ENCODE peak calls at places on chromosome 1, in seven cellular contexts. T is adipocyte, B is mesenchymal stem cell, R is left lung, N is osteoblast, S is pancreas, E is breast epithelium. V is an unnamed sample. For H3K36me3 and H3K27me3, the result is how much of the 10 kb centered on the place peaks cover.

GRCh38 chr1:21594935-21595897 is 73.9 kb downstream of the RAP1GAP start:
- DNase-seq in S (peak), E (no peak), R (peak), B (peak), T (peak), N (peak), V (peak)

GRCh38 chr1:218521414-218522169 is 176.5 kb downstream of the TGFB2 start:
- DNase-seq in B (no peak), T (peak), R (peak), S (peak), E (no peak), N (no peak), V (peak)

GRCh38 chr1:46623733-46624695 is 7.4 kb upstream of the MOB3C start:
- DNase-seq in S (no peak), N (no peak), B (peak), E (no peak), R (no peak), T (no peak), V (no peak)

GRCh38 chr1:47624531-47624930 is 186.7 kb downstream of the FOXD2 start:
- DNase-seq in B (no peak), N (no peak), S (peak), R (no peak), E (no peak), T (no peak), V (peak)

GRCh38 chr1:152752225-152752624 is 5.6 kb upstream of the KPRP start:
- DNase-seq in R (no peak), E (no peak), T (no peak), S (no peak), B (no peak), N (no peak), V (no peak)

GRCh38 chr1:3707298-3707938 is 44.8 kb upstream of the CCDC27 start:
- DNase-seq in T (peak), E (no peak), S (no peak), N (no peak), R (no peak), B (no peak), V (peak)

GRCh38 chr1:65179148-65179547 is 31.1 kb downstream of the AK4 start:
- DNase-seq in B (no peak), T (no peak), S (no peak), N (no peak), R (no peak), E (no peak), V (no peak)

GRCh38 chr1:230158422-230159291 is 91.6 kb downstream of the GALNT2 start:
- DNase-seq in N (no peak), B (no peak), T (peak), R (no peak), S (no peak), E (no peak), V (no peak)

GRCh38 chr1:156927215-156928042 is 7.0 kb downstream of the LRRC71 start:
- DNase-seq in B (peak), N (peak), S (peak), R (peak), T (peak), E (peak), V (peak)

GRCh38 chr1:36721261-36721660 is 238.5 kb upstream of the CSF3R start:
- DNase-seq in S (no peak), T (no peak), R (no peak), E (no peak), N (no peak), B (no peak), V (no peak)

GRCh38 chr1:87760100-87760499 is 431.4 kb downstream of the LMO4 start:
- DNase-seq in N (no peak), T (no peak), R (no peak), E (no peak), B (no peak), S (no peak), V (no peak)

GRCh38 chr1:226371049-226371694 is 36.7 kb downstream of the PARP1 start:
- DNase-seq in E (no peak), S (no peak), R (no peak), T (no peak), B (no peak), N (peak), V (no peak)
- H3K36me3 ChIP-seq in E (under half), S (half or more), R (under half), T (half or more), B (half or more), N (half or more), V (half or more)

GRCh38 chr1:32883973-32884372 is 2.3 kb upstream of the HPCA start:
- DNase-seq in T (no peak), B (no peak), S (no peak), N (peak), R (no peak), E (no peak), V (no peak)

GRCh38 chr1:32886012-32886827 is at the start of gene HPCA:
- DNase-seq in E (peak), R (no peak), S (peak), T (peak), B (peak), N (peak), V (peak)

GRCh38 chr1:32884726-32885125 is 1.6 kb upstream of the HPCA start:
- DNase-seq in N (peak), S (no peak), R (no peak), T (no peak), B (no peak), E (no peak), V (peak)

GRCh38 chr1:32886828-32887414 is 630 bp downstream of the HPCA start:
- DNase-seq in B (no peak), N (no peak), R (no peak), S (no peak), T (no peak), E (no peak), V (no peak)

DNA sequence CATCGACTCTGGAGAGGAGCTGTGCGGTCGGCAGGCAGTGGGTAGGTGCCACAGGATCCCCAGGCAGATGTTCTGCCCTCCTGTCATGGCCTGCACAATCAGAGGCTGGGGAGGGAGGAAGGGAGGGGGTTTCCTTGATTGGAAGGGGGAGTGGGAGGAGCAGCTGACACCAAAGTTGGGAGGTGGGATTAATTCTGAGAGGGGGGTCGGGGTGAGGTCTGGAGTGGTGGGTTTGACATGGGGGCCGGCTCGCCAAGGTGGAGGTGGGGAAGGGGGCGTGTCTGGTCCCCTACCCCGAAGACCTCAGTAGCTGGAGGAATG is 640 bp upstream of the HPCA start:
- DNase-seq in T (no peak), R (no peak), S (no peak), N (peak), E (no peak), B (no peak), V (peak)
- H3K4me3 ChIP-seq in T (no peak), R (no peak), S (no peak), N (no peak), E (no peak), B (no peak), V (no peak)

DNA sequence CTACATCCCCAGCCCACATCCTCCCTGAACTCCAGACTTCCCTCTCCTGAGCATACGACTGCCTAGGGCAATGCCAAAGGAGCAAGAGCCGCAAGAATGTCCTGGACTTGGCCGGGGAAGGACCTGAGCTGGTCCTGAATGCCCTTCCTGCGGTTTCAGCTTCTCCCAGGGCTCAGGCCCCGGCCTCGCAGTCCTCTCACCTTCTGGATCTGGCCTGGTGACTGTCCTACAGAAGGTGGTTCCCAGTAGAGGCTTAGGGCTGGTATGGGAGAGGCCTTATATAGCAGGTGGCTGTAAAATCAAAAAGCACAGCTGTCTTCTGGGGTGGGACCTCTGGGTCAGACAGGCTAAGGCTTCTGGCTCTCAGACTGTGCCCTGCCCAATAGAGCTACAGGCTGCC is at the start of gene LYPD8:
- DNase-seq in E (no peak), N (no peak), T (no peak), B (no peak), R (no peak), S (no peak), V (no peak)
- H3K27me3 ChIP-seq in E (under half), N (under half), T (under half), B (under half), R (under half), S (under half), V (under half)

GRCh38 chr1:7299329-7299799 is 471.7 kb upstream of the VAMP3 start:
- DNase-seq in R (peak), E (no peak), T (peak), B (peak), N (peak), S (peak), V (peak)

GRCh38 chr1:7299994-7300393 is 471.1 kb upstream of the VAMP3 start:
- DNase-seq in T (peak), B (peak), R (no peak), N (peak), E (no peak), S (no peak), V (no peak)

GRCh38 chr1:7302126-7302525 is 469.0 kb upstream of the VAMP3 start:
- DNase-seq in T (no peak), B (no peak), N (no peak), E (no peak), S (no peak), R (no peak), V (no peak)

GRCh38 chr1:7301346-7301993 is 469.6 kb upstream of the VAMP3 start:
- DNase-seq in E (no peak), N (peak), B (no peak), R (no peak), T (no peak), S (no peak), V (no peak)

DNA sequence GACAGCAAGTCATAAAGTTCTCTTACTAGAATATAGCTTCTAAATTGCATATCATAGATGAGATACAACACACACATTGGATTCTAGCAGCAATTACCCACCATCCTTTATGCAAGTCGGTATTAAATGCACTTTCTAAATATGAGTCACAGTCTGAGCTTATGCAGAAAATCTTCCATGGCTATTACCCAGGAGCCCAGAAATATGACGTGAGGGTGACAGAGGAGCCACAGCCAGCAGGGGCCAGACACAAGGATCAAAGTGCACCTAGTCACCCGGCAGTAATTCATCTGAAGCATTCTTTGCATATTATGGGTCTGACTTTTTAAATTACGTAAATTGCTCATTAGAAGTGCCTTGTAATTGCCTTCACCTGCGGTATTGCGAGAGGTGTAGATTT is 470.2 kb upstream of the VAMP3 start:
- DNase-seq in B (peak), E (no peak), R (no peak), T (peak), S (no peak), N (peak), V (no peak)
- H3K36me3 ChIP-seq in B (under half), E (under half), R (under half), T (under half), S (under half), N (under half), V (under half)

DNA sequence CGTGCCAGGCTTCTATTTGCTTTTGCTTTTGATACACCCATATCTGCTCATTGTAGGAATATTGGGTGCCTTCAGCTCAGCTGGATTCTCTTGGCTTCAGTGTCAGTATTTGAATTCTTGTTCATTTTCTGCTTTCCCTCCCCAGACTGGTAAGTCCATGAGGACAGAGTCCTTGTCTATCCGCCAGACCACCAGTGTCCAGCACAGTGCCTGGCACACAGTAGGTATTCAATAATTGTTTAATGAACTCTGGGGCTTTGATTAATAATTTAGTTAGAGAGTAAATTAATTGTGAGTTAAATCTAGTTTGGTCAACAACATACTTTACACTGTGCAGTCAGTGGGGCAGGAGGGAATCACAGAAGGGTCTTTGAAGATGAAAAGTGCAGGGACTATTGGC is 119.0 kb upstream of the JUN start:
- DNase-seq in T (no peak), S (no peak), R (no peak), E (no peak), N (peak), B (no peak), V (no peak)
- H3K4me3 ChIP-seq in T (peak), S (peak), R (no peak), E (no peak), N (peak), B (no peak), V (no peak)

GRCh38 chr1:42137766-42138165 is 15.4 kb upstream of the GUCA2B start:
- DNase-seq in R (no peak), T (no peak), B (no peak), E (no peak), N (no peak), S (no peak), V (no peak)
- H3K27me3 ChIP-seq in R (under half), T (under half), B (half or more), E (under half), N (under half), S (under half), V (under half)

GRCh38 chr1:247322437-247322836 is 9.2 kb downstream of the ZNF496 start:
- DNase-seq in N (peak), R (no peak), T (no peak), S (no peak), E (no peak), B (no peak), V (no peak)
- H3K36me3 ChIP-seq in N (under half), R (under half), T (under half), S (under half), E (under half), B (half or more), V (under half)